ENCODE peak calls at places on chromosomes 7 and 10, in four cellular contexts. One of them, this sample, is unnamed.

GRCh38 chr10:16644146-16644545 is 122.5 kb upstream of the C1QL3 start:
- DNase-seq in MCF 10A: peak
- DNase-seq in activated CD4-positive, alpha-beta T cell treated with anti-CD3 and anti-CD28 coated beads, Interleukin-2, amount 50 U/mL, for 24 hours: no peak
- DNase-seq in thoracic aorta: no peak
- DNase-seq in this sample: no peak

GRCh38 chr7:128708235-128708634 is 30.9 kb upstream of the CALU start:
- DNase-seq in activated CD4-positive, alpha-beta T cell treated with anti-CD3 and anti-CD28 coated beads, Interleukin-2, amount 50 U/mL, for 24 hours: no peak
- DNase-seq in MCF 10A: no peak
- DNase-seq in thoracic aorta: no peak
- DNase-seq in this sample: no peak

GRCh38 chr10:54342058-54342457 is 459.0 kb downstream of the PCDH15 start:
- DNase-seq in thoracic aorta: no peak
- DNase-seq in activated CD4-positive, alpha-beta T cell treated with anti-CD3 and anti-CD28 coated beads, Interleukin-2, amount 50 U/mL, for 24 hours: no peak
- DNase-seq in MCF 10A: no peak
- DNase-seq in this sample: no peak

GRCh38 chr7:5139998-5140397 is 50.0 kb upstream of the WIPI2 start:
- DNase-seq in MCF 10A: peak
- DNase-seq in activated CD4-positive, alpha-beta T cell treated with anti-CD3 and anti-CD28 coated beads, Interleukin-2, amount 50 U/mL, for 24 hours: no peak
- DNase-seq in thoracic aorta: no peak
- DNase-seq in this sample: no peak

GRCh38 chr10:10785627-10786333 is 231.9 kb upstream of the CELF2 start:
- DNase-seq in thoracic aorta: no peak
- DNase-seq in activated CD4-positive, alpha-beta T cell treated with anti-CD3 and anti-CD28 coated beads, Interleukin-2, amount 50 U/mL, for 24 hours: no peak
- DNase-seq in MCF 10A: peak
- DNase-seq in this sample: peak

GRCh38 chr10:31359979-31360378 is 41.0 kb downstream of the ZEB1 start:
- DNase-seq in thoracic aorta: no peak
- DNase-seq in activated CD4-positive, alpha-beta T cell treated with anti-CD3 and anti-CD28 coated beads, Interleukin-2, amount 50 U/mL, for 24 hours: no peak
- DNase-seq in MCF 10A: peak
- DNase-seq in this sample: no peak

GRCh38 chr7:151449990-151450389 is 10.0 kb upstream of the CRYGN start:
- DNase-seq in activated CD4-positive, alpha-beta T cell treated with anti-CD3 and anti-CD28 coated beads, Interleukin-2, amount 50 U/mL, for 24 hours: no peak
- DNase-seq in thoracic aorta: no peak
- DNase-seq in MCF 10A: no peak
- DNase-seq in this sample: no peak

GRCh38 chr10:127353544-127353943 is 157.2 kb upstream of the INSYN2A start:
- DNase-seq in MCF 10A: no peak
- DNase-seq in activated CD4-positive, alpha-beta T cell treated with anti-CD3 and anti-CD28 coated beads, Interleukin-2, amount 50 U/mL, for 24 hours: no peak
- DNase-seq in thoracic aorta: no peak
- DNase-seq in this sample: no peak

GRCh38 chr7:1246170-1246870 is 13.6 kb downstream of the UNCX start:
- DNase-seq in MCF 10A: no peak
- DNase-seq in thoracic aorta: no peak
- DNase-seq in activated CD4-positive, alpha-beta T cell treated with anti-CD3 and anti-CD28 coated beads, Interleukin-2, amount 50 U/mL, for 24 hours: no peak
- DNase-seq in this sample: no peak